ENCODE peak calls at places on chromosomes 6 and 20, in five cellular contexts. N is activated effector memory CD4-positive, alpha-beta T cell treated with Interleukin-2 at 50 U/mL for 16 hours; Y is fibroblast of pulmonary artery; G is activated gamma-delta T cell; K is SHP77 treated with DMSO at 0.1 percent for 48 hours. S is an unnamed sample.

GRCh38 chr6:137689377-137689776 is 177.7 kb upstream of the TNFAIP3 start:
- DNase-seq in K (no peak), Y (no peak), N (no peak), G (no peak), S (no peak)

GRCh38 chr6:97068211-97068610 is 143.7 kb downstream of the KLHL32 start:
- DNase-seq in K (no peak), Y (peak), G (no peak), N (no peak), S (no peak)

GRCh38 chr6:130843575-130844320 is 16.5 kb downstream of the SMLR1 start:
- DNase-seq in N (no peak), G (no peak), K (no peak), Y (peak), S (no peak)

GRCh38 chr6:170271771-170272314 is 19.0 kb downstream of the DLL1 start:
- DNase-seq in N (peak), Y (no peak), G (peak), K (no peak), S (peak)

GRCh38 chr20:4949833-4950178 is 51.5 kb downstream of the SLC23A2 start:
- DNase-seq in K (no peak), G (no peak), Y (peak), N (peak), S (no peak)

GRCh38 chr6:51292659-51293058 is 474.0 kb downstream of the TFAP2B start:
- DNase-seq in G (no peak), K (no peak), N (no peak), Y (no peak), S (no peak)

GRCh38 chr6:43926644-43927524 is 156.9 kb downstream of the VEGFA start:
- DNase-seq in G (no peak), K (no peak), Y (peak), N (no peak), S (no peak)

GRCh38 chr6:37242429-37243052 is 15.0 kb upstream of the TBC1D22B start:
- DNase-seq in G (no peak), N (no peak), Y (peak), K (no peak), S (no peak)

GRCh38 chr6:157557541-157557940 is 176.6 kb downstream of the ZDHHC14 start:
- DNase-seq in K (no peak), G (no peak), Y (no peak), N (no peak), S (no peak)

GRCh38 chr6:154448448-154449096 is 61.9 kb downstream of the CNKSR3 start:
- DNase-seq in Y (peak), K (no peak), G (no peak), N (no peak), S (no peak)

GRCh38 chr6:151365233-151365632 is 26.1 kb downstream of the ZBTB2 start:
- DNase-seq in Y (no peak), K (no peak), N (no peak), G (no peak), S (no peak)

GRCh38 chr6:142786476-142786875 is 158.5 kb downstream of the HIVEP2 start:
- DNase-seq in Y (peak), K (no peak), N (no peak), G (no peak), S (no peak)

GRCh38 chr6:107784669-107785068 is 39.4 kb downstream of the SCML4 start:
- DNase-seq in G (no peak), K (no peak), N (no peak), Y (no peak), S (no peak)